ENCODE peak calls at places on chromosomes 7 and 10, in four cellular contexts. C, H, M and N are unnamed samples.

GRCh38 chr7:105877736-105878135 is 1.3 kb upstream of the ATXN7L1 start:
- DNase-seq in C (no peak), M (no peak), H (no peak), N (no peak)

GRCh38 chr10:79130846-79131245 is 62.1 kb downstream of the ZMIZ1 start:
- DNase-seq in C (no peak), H (no peak), M (no peak), N (no peak)

GRCh38 chr7:106757846-106758245 is 96.9 kb upstream of the CCDC71L start:
- DNase-seq in M (no peak), C (peak; percentile 43), H (no peak), N (no peak)

GRCh38 chr10:109977382-109977806 is 30.4 kb upstream of the ADD3 start:
- DNase-seq in M (no peak), C (peak; percentile 50), H (no peak), N (no peak)

GRCh38 chr7:29194206-29194593 is 375 bp upstream of the CHN2 start:
- DNase-seq in C (no peak), M (peak; percentile 54), H (no peak), N (no peak)

GRCh38 chr7:372939-373791 is 83.2 kb downstream of the FOXL3 start:
- DNase-seq in M (no peak), C (peak; percentile 10), H (no peak), N (no peak)

GRCh38 chr10:132612571-132613504 is 75.3 kb downstream of the INPP5A start:
- DNase-seq in H (no peak), M (no peak), C (no peak), N (no peak)

GRCh38 chr7:92461027-92462003 is 14.0 kb downstream of the GATAD1 start:
- DNase-seq in H (peak; percentile 37), M (no peak), C (peak; percentile 52), N (peak; percentile 41)

GRCh38 chr10:33223326-33224014 is 111.0 kb downstream of the NRP1 start:
- DNase-seq in H (no peak), C (no peak), M (no peak), N (peak; percentile 51)

GRCh38 chr7:102287465-102288146 is 938 bp downstream of the SH2B2 start:
- DNase-seq in C (no peak), M (peak; percentile 63), H (peak; percentile 41), N (no peak)

GRCh38 chr10:22317121-22317370 is 858 bp downstream of the COMMD3 start:
- DNase-seq in C (no peak), M (no peak), H (no peak), N (no peak)

GRCh38 chr10:126854726-126855125 is 50.5 kb upstream of the DOCK1 start:
- DNase-seq in C (no peak), M (no peak), H (no peak), N (no peak)

GRCh38 chr10:121110369-121110768 is 259.2 kb downstream of the WDR11 start:
- DNase-seq in M (no peak), H (no peak), C (no peak), N (no peak)

GRCh38 chr7:50725774-50726173 is 56.9 kb downstream of the GRB10 start:
- DNase-seq in M (no peak), H (no peak), C (no peak), N (no peak)

GRCh38 chr7:6615853-6616555 is 594 bp downstream of the ZNF853 start:
- DNase-seq in C (no peak), M (peak; percentile 52), H (no peak), N (no peak)

GRCh38 chr7:3979956-3980643 is 679.0 kb downstream of the SDK1 start:
- DNase-seq in H (peak; percentile 74), M (no peak), C (peak; percentile 39), N (peak; percentile 54)

GRCh38 chr10:71294856-71295255 is 24.2 kb upstream of the SLC29A3 start:
- DNase-seq in M (peak; percentile 33), H (no peak), C (no peak), N (no peak)